ENCODE peak calls at places on chromosome 7, in four cellular contexts. One of them, this sample, is unnamed.

GRCh38 chr7:115679976-115680375 is 350.6 kb downstream of the TFEC start:
- DNase-seq in neural progenitor cell: peak
- DNase-seq in IMR-90: peak
- DNase-seq in MM.1S: peak
- DNase-seq in this sample: no peak

GRCh38 chr7:155562106-155562505 is 15.7 kb upstream of the CNPY1 start:
- DNase-seq in MM.1S: no peak
- DNase-seq in neural progenitor cell: no peak
- DNase-seq in IMR-90: no peak
- DNase-seq in this sample: peak

GRCh38 chr7:97845622-97846203 is 26.5 kb downstream of the ASNS start:
- DNase-seq in MM.1S: peak
- DNase-seq in neural progenitor cell: peak
- DNase-seq in IMR-90: peak
- DNase-seq in this sample: no peak

GRCh38 chr7:94284120-94284519 is 110.6 kb upstream of the COL1A2 start:
- DNase-seq in neural progenitor cell: no peak
- DNase-seq in IMR-90: no peak
- DNase-seq in MM.1S: no peak
- DNase-seq in this sample: no peak

GRCh38 chr7:101731502-101732084 is 85.8 kb upstream of the CUX1 start:
- DNase-seq in MM.1S: no peak
- DNase-seq in neural progenitor cell: no peak
- DNase-seq in IMR-90: no peak
- DNase-seq in this sample: no peak

GRCh38 chr7:860149-860548 is 16.2 kb upstream of the GET4 start:
- DNase-seq in IMR-90: no peak
- DNase-seq in neural progenitor cell: no peak
- DNase-seq in MM.1S: no peak
- DNase-seq in this sample: peak

GRCh38 chr7:2878306-2878705 is 34.2 kb upstream of the GNA12 start:
- DNase-seq in MM.1S: no peak
- DNase-seq in IMR-90: no peak
- DNase-seq in neural progenitor cell: no peak
- DNase-seq in this sample: no peak

GRCh38 chr7:5598769-5599371 is 175.2 kb upstream of the TNRC18 start:
- DNase-seq in MM.1S: no peak
- DNase-seq in IMR-90: no peak
- DNase-seq in neural progenitor cell: peak
- DNase-seq in this sample: no peak

GRCh38 chr7:97971120-97971989 is 18.6 kb downstream of the OCM2 start:
- DNase-seq in neural progenitor cell: peak
- DNase-seq in MM.1S: peak
- DNase-seq in IMR-90: peak
- DNase-seq in this sample: no peak

GRCh38 chr7:102097601-102098161 is 189.0 kb upstream of the SH2B2 start:
- DNase-seq in neural progenitor cell: peak
- DNase-seq in IMR-90: peak
- DNase-seq in MM.1S: no peak
- DNase-seq in this sample: no peak

GRCh38 chr7:105268056-105268455 is 120.7 kb downstream of the SRPK2 start:
- DNase-seq in IMR-90: peak
- DNase-seq in neural progenitor cell: no peak
- DNase-seq in MM.1S: no peak
- DNase-seq in this sample: no peak

GRCh38 chr7:6200971-6201370 is 71.5 kb downstream of the CYTH3 start:
- DNase-seq in MM.1S: no peak
- DNase-seq in neural progenitor cell: no peak
- DNase-seq in IMR-90: no peak
- DNase-seq in this sample: no peak

GRCh38 chr7:49010717-49011116 is 86.4 kb downstream of the CDC14C start:
- DNase-seq in MM.1S: no peak
- DNase-seq in IMR-90: no peak
- DNase-seq in neural progenitor cell: no peak
- DNase-seq in this sample: no peak

GRCh38 chr7:87013136-87013840 is 46.2 kb downstream of the ELAPOR2 start:
- DNase-seq in neural progenitor cell: no peak
- DNase-seq in IMR-90: no peak
- DNase-seq in MM.1S: no peak
- DNase-seq in this sample: no peak

GRCh38 chr7:137655804-137656203 is 191.0 kb downstream of the DGKI start:
- DNase-seq in MM.1S: no peak
- DNase-seq in neural progenitor cell: no peak
- DNase-seq in IMR-90: no peak
- DNase-seq in this sample: no peak

GRCh38 chr7:100965723-100966541 is 3.4 kb upstream of the MUC12 start:
- DNase-seq in neural progenitor cell: peak
- DNase-seq in MM.1S: peak
- DNase-seq in IMR-90: no peak
- DNase-seq in this sample: peak

GRCh38 chr7:3998060-3998459 is 684.0 kb upstream of the FOXK1 start:
- DNase-seq in neural progenitor cell: no peak
- DNase-seq in MM.1S: no peak
- DNase-seq in IMR-90: peak
- DNase-seq in this sample: no peak

GRCh38 chr7:46993396-46993795 is 588.5 kb downstream of the TNS3 start:
- DNase-seq in MM.1S: no peak
- DNase-seq in neural progenitor cell: no peak
- DNase-seq in IMR-90: peak
- DNase-seq in this sample: no peak

GRCh38 chr7:65477326-65477725 is 103.7 kb downstream of the ZNF92 start:
- DNase-seq in MM.1S: no peak
- DNase-seq in IMR-90: peak
- DNase-seq in neural progenitor cell: peak
- DNase-seq in this sample: no peak

GRCh38 chr7:117750612-117751563 is 122.4 kb downstream of the CTTNBP2 start:
- DNase-seq in neural progenitor cell: peak
- DNase-seq in IMR-90: peak
- DNase-seq in MM.1S: peak
- DNase-seq in this sample: no peak

GRCh38 chr7:29795696-29796095 is 10.6 kb upstream of the WIPF3 start:
- DNase-seq in IMR-90: no peak
- DNase-seq in MM.1S: no peak
- DNase-seq in neural progenitor cell: no peak
- DNase-seq in this sample: no peak

GRCh38 chr7:78326189-78326588 is 527.6 kb downstream of the PHTF2 start:
- DNase-seq in IMR-90: peak
- DNase-seq in MM.1S: no peak
- DNase-seq in neural progenitor cell: no peak
- DNase-seq in this sample: no peak

GRCh38 chr7:6436385-6436685 is 11.4 kb downstream of the DAGLB start:
- DNase-seq in IMR-90: no peak
- DNase-seq in MM.1S: peak
- DNase-seq in neural progenitor cell: no peak
- DNase-seq in this sample: no peak

GRCh38 chr7:100875356-100875751 is 451 bp downstream of the SRRT start:
- DNase-seq in MM.1S: peak
- DNase-seq in neural progenitor cell: peak
- DNase-seq in IMR-90: no peak
- DNase-seq in this sample: no peak

GRCh38 chr7:22944506-22944905 is 69.4 kb downstream of the HYCC1 start:
- DNase-seq in MM.1S: no peak
- DNase-seq in IMR-90: peak
- DNase-seq in neural progenitor cell: no peak
- DNase-seq in this sample: no peak

GRCh38 chr7:73831656-73832579 is 1.1 kb downstream of the CLDN4 start:
- DNase-seq in neural progenitor cell: peak
- DNase-seq in MM.1S: no peak
- DNase-seq in IMR-90: no peak
- DNase-seq in this sample: peak

GRCh38 chr7:2711895-2712675 is 24.1 kb downstream of the AMZ1 start:
- DNase-seq in MM.1S: no peak
- DNase-seq in neural progenitor cell: no peak
- DNase-seq in IMR-90: no peak
- DNase-seq in this sample: peak

GRCh38 chr7:158353606-158354570 is 233.7 kb downstream of the PTPRN2 start:
- DNase-seq in neural progenitor cell: peak
- DNase-seq in IMR-90: no peak
- DNase-seq in MM.1S: peak
- DNase-seq in this sample: peak

GRCh38 chr7:103447073-103447960 is 1.3 kb upstream of the SLC26A5 start:
- DNase-seq in MM.1S: peak
- DNase-seq in neural progenitor cell: peak
- DNase-seq in IMR-90: peak
- DNase-seq in this sample: no peak

GRCh38 chr7:45921381-45921698 is 268 bp upstream of the IGFBP3 start:
- DNase-seq in MM.1S: no peak
- DNase-seq in IMR-90: no peak
- DNase-seq in neural progenitor cell: no peak
- DNase-seq in this sample: peak

GRCh38 chr7:45923290-45923689 is 2.2 kb upstream of the IGFBP3 start:
- DNase-seq in neural progenitor cell: peak
- DNase-seq in IMR-90: peak
- DNase-seq in MM.1S: peak
- DNase-seq in this sample: peak

GRCh38 chr7:45923818-45924217 is 2.7 kb upstream of the IGFBP3 start:
- DNase-seq in neural progenitor cell: peak
- DNase-seq in MM.1S: no peak
- DNase-seq in IMR-90: no peak
- DNase-seq in this sample: no peak

GRCh38 chr7:45921699-45922519 is 837 bp upstream of the IGFBP3 start:
- DNase-seq in MM.1S: peak
- DNase-seq in neural progenitor cell: peak
- DNase-seq in IMR-90: peak
- DNase-seq in this sample: peak

GRCh38 chr7:45922810-45923209 is 1.7 kb upstream of the IGFBP3 start:
- DNase-seq in neural progenitor cell: peak
- DNase-seq in IMR-90: no peak
- DNase-seq in MM.1S: peak
- DNase-seq in this sample: no peak
- H3K9ac ChIP-seq in neural progenitor cell: no peak
- H3K9ac ChIP-seq in IMR-90: peak
- H3K9ac ChIP-seq in MM.1S: peak
- H3K9ac ChIP-seq in this sample: no peak

GRCh38 chr7:130943981-130944380 is 210.0 kb upstream of the KLF14 start:
- DNase-seq in neural progenitor cell: no peak
- DNase-seq in MM.1S: no peak
- DNase-seq in IMR-90: peak
- DNase-seq in this sample: no peak
- TF ChIP-seq CTCF in neural progenitor cell: no peak
- TF ChIP-seq CTCF in MM.1S: no peak
- TF ChIP-seq CTCF in IMR-90: no peak
- TF ChIP-seq CTCF in this sample: no peak

GRCh38 chr7:80014507-80014906 is 120.1 kb upstream of the GNAI1 start:
- DNase-seq in IMR-90: peak
- DNase-seq in MM.1S: peak
- DNase-seq in neural progenitor cell: peak
- DNase-seq in this sample: no peak
- H3K9ac ChIP-seq in IMR-90: no peak
- H3K9ac ChIP-seq in MM.1S: no peak
- H3K9ac ChIP-seq in neural progenitor cell: no peak
- H3K9ac ChIP-seq in this sample: no peak

GRCh38 chr7:75961194-75961593 is 33.2 kb downstream of the TMEM120A start:
- DNase-seq in MM.1S: no peak
- DNase-seq in neural progenitor cell: peak
- DNase-seq in IMR-90: no peak
- DNase-seq in this sample: no peak
- TF ChIP-seq CTCF in MM.1S: no peak
- TF ChIP-seq CTCF in neural progenitor cell: peak
- TF ChIP-seq CTCF in IMR-90: no peak
- TF ChIP-seq CTCF in this sample: no peak

DNA sequence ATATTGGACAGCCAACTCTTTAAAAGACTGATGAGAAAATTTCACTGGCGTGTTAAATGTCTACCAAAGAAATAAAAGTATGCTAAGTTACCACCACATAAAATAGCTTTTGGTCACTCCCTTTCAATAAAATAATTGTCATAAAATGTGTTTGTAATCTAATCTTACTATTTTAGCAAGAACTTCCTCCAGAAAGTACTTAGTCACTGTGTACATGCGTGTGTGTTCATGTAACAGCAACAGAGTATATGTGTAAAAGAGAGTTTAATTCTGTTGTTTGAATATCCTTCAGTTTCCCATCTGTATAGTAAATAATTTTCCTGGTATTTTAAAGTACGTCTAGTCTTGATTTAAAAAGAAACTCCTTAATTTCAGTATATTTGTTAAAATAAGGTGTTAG is 35.0 kb upstream of the WASL start:
- DNase-seq in MM.1S: no peak
- DNase-seq in neural progenitor cell: no peak
- DNase-seq in IMR-90: no peak
- DNase-seq in this sample: no peak
- H3K9ac ChIP-seq in MM.1S: no peak
- H3K9ac ChIP-seq in neural progenitor cell: no peak
- H3K9ac ChIP-seq in IMR-90: no peak
- H3K9ac ChIP-seq in this sample: no peak

DNA sequence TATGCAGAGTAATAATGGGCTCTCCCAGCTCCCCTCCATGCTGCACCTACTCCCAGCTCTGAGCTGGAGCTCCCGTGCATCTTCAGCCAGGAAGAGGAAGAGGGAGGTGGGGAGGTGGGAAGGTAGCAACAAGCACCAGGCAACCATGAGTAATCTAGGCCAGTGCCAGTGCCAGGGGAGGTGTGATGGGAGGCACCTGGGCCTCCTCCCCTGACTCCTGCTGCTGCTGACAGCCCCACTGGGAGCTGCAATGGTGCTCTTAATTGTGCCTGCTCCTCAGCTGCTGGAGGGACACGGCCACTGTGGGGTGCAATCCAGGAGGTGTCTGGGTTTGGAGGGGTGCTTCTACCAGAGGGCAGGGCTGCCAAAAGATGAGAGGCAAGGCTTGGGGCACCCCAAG is 243.0 kb downstream of the PLXNA4 start:
- DNase-seq in MM.1S: no peak
- DNase-seq in IMR-90: no peak
- DNase-seq in neural progenitor cell: no peak
- DNase-seq in this sample: no peak
- TF ChIP-seq CTCF in MM.1S: no peak
- TF ChIP-seq CTCF in IMR-90: no peak
- TF ChIP-seq CTCF in neural progenitor cell: no peak
- TF ChIP-seq CTCF in this sample: no peak